ENCODE peak calls at places on chromosomes 12 and 14, in ten cellular contexts. E, R, L, O, H, K, A, M, J and C are unnamed samples.

GRCh38 chr14:73059326-73059725 is 992 bp downstream of the RBM25 start:
- DNase-seq in E (no peak), R (no peak), L (peak; percentile 19), O (no peak), H (peak; percentile 39), K (no peak), A (no peak), M (no peak), J (peak; percentile 10), C (peak; percentile 19)

GRCh38 chr12:56683-57346 is 9.8 kb upstream of the IQSEC3 start:
- DNase-seq in E (no peak), R (no peak), L (no peak), O (no peak), H (no peak), K (no peak), A (no peak), M (no peak), J (no peak), C (no peak)

GRCh38 chr12:29317556-29318363 is 63.2 kb downstream of the ERGIC2 start:
- DNase-seq in E (peak; percentile 34), R (no peak), L (peak; percentile 91), O (peak; percentile 16), H (peak; percentile 52), K (peak; percentile 56), A (peak; percentile 41), M (no peak), J (peak; percentile 62), C (peak; percentile 36)

GRCh38 chr12:49190317-49190716 is 1.4 kb upstream of the TUBA1A start:
- DNase-seq in E (no peak), R (no peak), L (no peak), O (no peak), H (no peak), K (no peak), A (no peak), M (no peak), J (no peak), C (no peak)

GRCh38 chr12:110104188-110104969 is 19.8 kb upstream of the IFT81 start:
- DNase-seq in E (no peak), R (no peak), L (no peak), O (no peak), H (peak; percentile 71), K (no peak), A (no peak), M (no peak), J (peak; percentile 69), C (no peak)

GRCh38 chr14:52767058-52767833 is 24.2 kb downstream of the GNPNAT1 start:
- DNase-seq in E (no peak), R (no peak), L (no peak), O (no peak), H (no peak), K (no peak), A (no peak), M (no peak), J (no peak), C (no peak)

GRCh38 chr14:56874375-56874774 is 64.1 kb upstream of the OTX2 start:
- DNase-seq in E (no peak), R (no peak), L (peak; percentile 47), O (peak; percentile 4), H (no peak), K (no peak), A (no peak), M (no peak), J (peak; percentile 18), C (no peak)

GRCh38 chr12:52193991-52194390 is 2.2 kb upstream of the KRT80 start:
- DNase-seq in E (no peak), R (no peak), L (no peak), O (no peak), H (peak; percentile 44), K (peak; percentile 28), A (no peak), M (no peak), J (no peak), C (no peak)

GRCh38 chr12:66636771-66637170 is 42.1 kb downstream of the GRIP1 start:
- DNase-seq in E (no peak), R (no peak), L (no peak), O (no peak), H (no peak), K (no peak), A (no peak), M (no peak), J (no peak), C (no peak)